ENCODE peak calls at places on chromosomes 12 and 14, in seven cellular contexts. K is H1; R is HFFc6; W is mucosa of descending colon; J is CD8-positive, alpha-beta T cell; I is activated B cell treated with CpG ODN at 0.5 μM for 24 hours; X is GM12878. N is an unnamed sample.

GRCh38 chr14:63770187-63770807 is 42.4 kb upstream of the SGPP1 start:
- DNase-seq in K (no peak), R (peak), W (no peak), J (peak), I (no peak), X (no peak), N (no peak)

GRCh38 chr12:121702944-121703343 is 9.6 kb upstream of the TMEM120B start:
- DNase-seq in K (no peak), R (no peak), W (no peak), J (no peak), I (no peak), X (no peak), N (no peak)

GRCh38 chr14:49892301-49892635 is 614 bp upstream of the ARF6 start:
- DNase-seq in K (no peak), R (peak), W (no peak), J (peak), I (no peak), X (peak), N (peak)

GRCh38 chr12:104276192-104277131 is 27.1 kb upstream of the EID3 start:
- DNase-seq in K (no peak), R (no peak), W (no peak), J (no peak), I (no peak), X (no peak), N (no peak)

GRCh38 chr14:72532686-72533454 is 361.0 kb downstream of the DPF3 start:
- DNase-seq in K (no peak), R (no peak), W (no peak), J (no peak), I (no peak), X (no peak), N (no peak)

GRCh38 chr12:92509156-92509758 is 193.5 kb upstream of the PLEKHG7 start:
- DNase-seq in K (no peak), R (no peak), W (no peak), J (no peak), I (no peak), X (no peak), N (no peak)

GRCh38 chr14:106318700-106319099 is 792.3 kb downstream of the TMEM121 start:
- DNase-seq in K (no peak), R (no peak), W (peak), J (peak), I (peak), X (no peak), N (no peak)

GRCh38 chr12:65157091-65157490 is 12.3 kb upstream of the LEMD3 start:
- DNase-seq in K (no peak), R (no peak), W (no peak), J (no peak), I (no peak), X (no peak), N (no peak)

GRCh38 chr12:119176267-119177055 is 2.3 kb upstream of the HSPB8 start:
- DNase-seq in K (peak), R (peak), W (peak), J (no peak), I (no peak), X (no peak), N (no peak)

GRCh38 chr12:86334071-86334470 is 77.9 kb upstream of the MGAT4C start:
- DNase-seq in K (no peak), R (no peak), W (no peak), J (no peak), I (no peak), X (no peak), N (no peak)

GRCh38 chr12:83049306-83049705 is 362.6 kb downstream of the TMTC2 start:
- DNase-seq in K (no peak), R (no peak), W (no peak), J (no peak), I (no peak), X (no peak), N (no peak)

GRCh38 chr12:111932241-111932640 is 80.7 kb downstream of the TMEM116 start:
- DNase-seq in K (no peak), R (no peak), W (no peak), J (no peak), I (no peak), X (no peak), N (no peak)

GRCh38 chr12:111936869-111937268 is 76.1 kb downstream of the TMEM116 start:
- DNase-seq in K (no peak), R (no peak), W (no peak), J (no peak), I (no peak), X (no peak), N (no peak)

GRCh38 chr12:111942557-111942956 is 70.4 kb downstream of the TMEM116 start:
- DNase-seq in K (no peak), R (peak), W (no peak), J (no peak), I (no peak), X (no peak), N (no peak)

GRCh38 chr12:111937429-111937828 is 75.5 kb downstream of the TMEM116 start:
- DNase-seq in K (no peak), R (peak), W (no peak), J (no peak), I (no peak), X (no peak), N (no peak)
- TF ChIP-seq CTCF in K (no peak), R (no peak), W (no peak), J (no peak), I (no peak), X (no peak), N (no peak)

DNA sequence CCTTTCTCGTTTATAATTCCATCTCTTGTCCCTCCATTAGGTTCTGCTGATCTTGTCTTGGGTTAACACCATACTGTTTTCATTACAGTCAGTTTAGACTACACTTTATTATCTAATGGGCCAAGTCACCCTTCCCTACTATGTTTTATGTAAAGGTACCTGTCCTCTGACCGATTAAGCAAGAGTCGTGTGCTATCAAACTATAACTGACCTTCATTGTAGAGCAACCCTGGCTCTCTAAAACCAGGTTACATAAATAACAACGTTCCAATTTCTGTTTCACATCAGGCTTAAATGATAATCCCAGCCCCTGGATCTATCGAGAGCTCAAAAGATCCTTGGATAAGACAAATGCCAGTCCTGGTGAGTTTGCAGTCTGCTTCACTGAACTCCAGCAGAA is 16.7 kb downstream of the OAS2 start:
- DNase-seq in K (no peak), R (no peak), W (no peak), J (no peak), I (no peak), X (no peak), N (no peak)
- TF ChIP-seq CTCF in K (no peak), R (no peak), W (no peak), J (no peak), I (no peak), X (no peak), N (no peak)

GRCh38 chr12:130583800-130584199 is 132.3 kb downstream of the RIMBP2 start:
- DNase-seq in K (no peak), R (no peak), W (no peak), J (no peak), I (no peak), X (no peak), N (no peak)
- TF ChIP-seq CTCF in K (no peak), R (no peak), W (no peak), J (no peak), I (no peak), X (no peak), N (no peak)

GRCh38 chr12:95283371-95283770 is 65.8 kb downstream of the VEZT start:
- DNase-seq in K (no peak), R (no peak), W (no peak), J (no peak), I (no peak), X (no peak), N (no peak)

GRCh38 chr12:95282266-95282665 is 64.7 kb downstream of the VEZT start:
- DNase-seq in K (no peak), R (no peak), W (no peak), J (no peak), I (no peak), X (no peak), N (no peak)

GRCh38 chr12:95277139-95277538 is 59.5 kb downstream of the VEZT start:
- DNase-seq in K (no peak), R (peak), W (no peak), J (no peak), I (no peak), X (no peak), N (no peak)

DNA sequence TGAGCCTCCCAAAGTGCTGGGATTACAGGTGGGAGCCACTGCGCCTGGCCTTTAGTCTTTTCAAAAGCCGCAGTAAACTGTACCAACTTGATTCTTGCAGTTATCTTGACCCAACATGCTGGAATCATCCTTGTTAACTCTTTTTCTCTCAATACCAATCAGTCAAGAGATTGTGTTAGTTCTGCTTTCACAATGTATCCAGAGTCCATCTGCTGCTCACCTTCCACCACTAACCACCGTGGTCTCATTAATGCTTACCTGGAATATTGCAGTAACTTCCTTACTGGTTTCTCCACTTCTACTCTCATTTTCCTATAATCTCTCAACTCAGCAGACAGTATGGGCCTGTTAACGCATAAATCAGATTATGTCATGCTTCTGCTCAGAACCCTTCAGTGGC is 62.2 kb downstream of the VEZT start:
- DNase-seq in K (no peak), R (no peak), W (no peak), J (no peak), I (no peak), X (no peak), N (no peak)
- TF ChIP-seq CTCF in K (no peak), R (no peak), W (no peak), J (no peak), I (no peak), X (no peak), N (no peak)